ENCODE peak calls at places on chromosomes 16 and 17, in four cellular contexts. L is AML-193; W is left colon; H is CD8-positive, alpha-beta memory T cell. F is an unnamed sample.

GRCh38 chr17:4895676-4896331 is 3.5 kb upstream of the C17orf107 start:
- DNase-seq in W (no peak), H (no peak), L (no peak), F (no peak)

GRCh38 chr17:16444258-16444886 is 29.0 kb downstream of the TRPV2 start:
- DNase-seq in L (no peak), W (no peak), H (no peak), F (no peak)

GRCh38 chr16:54265558-54266213 is 20.9 kb downstream of the IRX3 start:
- DNase-seq in H (no peak), L (no peak), W (no peak), F (no peak)

GRCh38 chr16:86618431-86619262 is 40.3 kb downstream of the FOXL1 start:
- DNase-seq in W (no peak), H (no peak), L (no peak), F (no peak)

GRCh38 chr17:73189417-73190099 is 3.3 kb upstream of the COG1 start:
- DNase-seq in W (peak; percentile 36), H (no peak), L (peak; percentile 85), F (peak; percentile 72)

GRCh38 chr16:79069634-79070033 is 530.9 kb downstream of the MAF start:
- DNase-seq in W (no peak), H (no peak), L (no peak), F (no peak)

GRCh38 chr17:67460097-67460496 is 83.0 kb downstream of the PITPNC1 start:
- DNase-seq in W (no peak), H (no peak), L (no peak), F (no peak)

GRCh38 chr16:86886651-86887050 is 308.3 kb downstream of the FOXL1 start:
- DNase-seq in W (no peak), L (no peak), H (no peak), F (no peak)

GRCh38 chr16:11333696-11334095 is 11.6 kb upstream of the RMI2 start:
- DNase-seq in H (no peak), W (no peak), L (no peak), F (no peak)

GRCh38 chr17:17989081-17989480 is 16.4 kb downstream of the DRC3 start:
- DNase-seq in L (no peak), H (no peak), W (no peak), F (no peak)

GRCh38 chr16:23506606-23506994 is 3.7 kb downstream of the GGA2 start:
- DNase-seq in W (no peak), H (no peak), L (no peak), F (no peak)

GRCh38 chr17:31549121-31549524 is 157.6 kb downstream of the RAB11FIP4 start:
- DNase-seq in W (no peak), L (no peak), H (no peak), F (peak; percentile 26)

GRCh38 chr16:11152205-11152604 is 103.8 kb downstream of the SOCS1 start:
- DNase-seq in H (no peak), L (no peak), W (no peak), F (no peak)

GRCh38 chr17:68576811-68577551 is 24.2 kb downstream of the FAM20A start:
- DNase-seq in H (no peak), W (no peak), L (no peak), F (no peak)

F was measured in HL-60.